ENCODE peak calls at places on chromosomes 5 and 9, in four cellular contexts. X, D, A and M are unnamed samples.
A peak's percentile ranks its signal among the peaks of the same experiment; 100 is the strongest.

GRCh38 chr5:52915176-52915875 is 73.8 kb upstream of the ITGA2 start:
- DNase-seq in X (peak; percentile 27), D (peak; percentile 27), A (peak; percentile 70), M (peak; percentile 65)

GRCh38 chr5:149322518-149322917 is 22.8 kb upstream of the GRPEL2 start:
- DNase-seq in X (no peak), D (no peak), A (no peak), M (no peak)

GRCh38 chr5:36599986-36600779 is 6.2 kb upstream of the SLC1A3 start:
- DNase-seq in X (no peak), D (no peak), A (no peak), M (no peak)

GRCh38 chr9:95224371-95225015 is 93.0 kb downstream of the FANCC start:
- DNase-seq in X (no peak), D (no peak), A (no peak), M (no peak)

GRCh38 chr5:85304524-85304923 is 919.8 kb upstream of the EDIL3 start:
- DNase-seq in X (no peak), D (no peak), A (no peak), M (no peak)

GRCh38 chr5:140253985-140254384 is 48.9 kb downstream of the PFDN1 start:
- DNase-seq in X (no peak), D (no peak), A (no peak), M (no peak)

GRCh38 chr5:181133610-181134231 is 2.8 kb upstream of the OR2V1 start:
- DNase-seq in X (no peak), D (no peak), A (peak; percentile 29), M (peak; percentile 85)

GRCh38 chr9:137045294-137046093 is 483 bp downstream of the NPDC1 start:
- DNase-seq in X (no peak), D (no peak), A (no peak), M (peak; percentile 36)

GRCh38 chr9:123649909-123650308 is 280.0 kb downstream of the DENND1A start:
- DNase-seq in X (no peak), D (no peak), A (no peak), M (no peak)

GRCh38 chr5:38858839-38859238 is 13.0 kb downstream of the OSMR start:
- DNase-seq in X (no peak), D (no peak), A (no peak), M (no peak)

DNA sequence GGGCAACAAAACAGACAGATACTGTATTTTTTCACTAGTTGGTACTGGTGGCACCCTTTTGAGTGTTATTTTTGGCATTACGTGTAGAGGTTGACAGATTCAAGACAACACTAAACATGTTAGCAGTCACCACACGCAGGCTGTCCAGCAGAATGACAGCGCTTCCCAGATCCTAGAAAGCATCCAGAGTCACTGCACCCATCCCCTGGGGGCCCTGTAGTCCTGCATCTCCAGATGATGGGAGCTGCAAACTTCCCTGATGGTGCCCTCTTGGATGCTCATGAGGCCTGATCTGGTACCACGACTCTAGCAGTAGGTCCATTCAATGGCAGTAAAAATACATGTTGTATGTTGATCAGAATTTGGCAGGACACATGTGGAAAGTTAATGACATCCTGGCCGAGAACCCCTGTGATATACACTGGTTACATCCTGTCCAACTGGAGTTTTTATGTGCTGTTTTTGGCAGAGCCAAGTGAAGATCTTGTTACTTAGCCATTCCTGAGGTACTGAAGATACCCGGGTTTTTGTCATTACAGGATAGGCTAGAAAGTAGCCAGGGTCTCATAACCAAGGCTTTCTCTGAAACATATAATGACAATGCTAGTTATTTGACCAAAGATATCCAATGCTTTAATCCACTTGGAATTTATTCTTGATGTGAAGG is 1.6 kb upstream of the ABL1 start:
- DNase-seq in X (no peak), D (no peak), A (no peak), M (no peak)
- TF ChIP-seq EGR1 in X (no peak), D (no peak), A (no peak), M (no peak)

DNA sequence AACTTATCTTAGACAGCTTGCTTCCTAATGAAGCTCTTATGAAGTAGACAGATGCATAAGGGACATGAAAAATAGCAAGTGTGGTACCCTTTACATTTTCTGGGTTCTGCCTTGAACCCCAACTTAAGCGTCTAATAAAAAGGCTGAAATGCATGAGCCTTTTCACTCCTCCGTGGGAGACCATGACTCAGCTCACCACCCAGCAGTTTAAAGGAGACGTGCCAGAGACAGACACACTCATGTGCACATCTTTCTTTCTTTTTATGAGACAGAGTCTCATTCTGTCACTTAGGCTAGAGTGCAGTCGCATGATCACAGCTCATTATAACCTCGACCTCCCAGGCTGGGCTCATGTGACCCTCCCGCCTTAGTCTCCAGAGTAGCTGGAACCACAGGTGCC is 22.3 kb downstream of the CTXN3 start:
- DNase-seq in X (no peak), D (no peak), A (no peak), M (peak; percentile 1)
- TF ChIP-seq EGR1 in X (no peak), D (no peak), A (no peak), M (no peak)

GRCh38 chr9:73152445-73152844 is 780 bp downstream of the ANXA1 start:
- DNase-seq in X (no peak), D (no peak), A (no peak), M (no peak)
- TF ChIP-seq EGR1 in X (no peak), D (no peak), A (no peak), M (no peak)

GRCh38 chr9:87581949-87582637 is 84.4 kb downstream of the DAPK1 start:
- DNase-seq in X (no peak), D (no peak), A (no peak), M (no peak)

GRCh38 chr9:87579761-87580626 is 82.3 kb downstream of the DAPK1 start:
- DNase-seq in X (no peak), D (no peak), A (no peak), M (no peak)

GRCh38 chr9:87581513-87581912 is 83.8 kb downstream of the DAPK1 start:
- DNase-seq in X (no peak), D (no peak), A (no peak), M (peak; percentile 52)

GRCh38 chr9:87578625-87579024 is 81.0 kb downstream of the DAPK1 start:
- DNase-seq in X (no peak), D (no peak), A (no peak), M (peak; percentile 23)

GRCh38 chr9:87580941-87581438 is 83.3 kb downstream of the DAPK1 start:
- DNase-seq in X (no peak), D (no peak), A (no peak), M (no peak)
- TF ChIP-seq EGR1 in X (no peak), D (no peak), A (no peak), M (no peak)

DNA sequence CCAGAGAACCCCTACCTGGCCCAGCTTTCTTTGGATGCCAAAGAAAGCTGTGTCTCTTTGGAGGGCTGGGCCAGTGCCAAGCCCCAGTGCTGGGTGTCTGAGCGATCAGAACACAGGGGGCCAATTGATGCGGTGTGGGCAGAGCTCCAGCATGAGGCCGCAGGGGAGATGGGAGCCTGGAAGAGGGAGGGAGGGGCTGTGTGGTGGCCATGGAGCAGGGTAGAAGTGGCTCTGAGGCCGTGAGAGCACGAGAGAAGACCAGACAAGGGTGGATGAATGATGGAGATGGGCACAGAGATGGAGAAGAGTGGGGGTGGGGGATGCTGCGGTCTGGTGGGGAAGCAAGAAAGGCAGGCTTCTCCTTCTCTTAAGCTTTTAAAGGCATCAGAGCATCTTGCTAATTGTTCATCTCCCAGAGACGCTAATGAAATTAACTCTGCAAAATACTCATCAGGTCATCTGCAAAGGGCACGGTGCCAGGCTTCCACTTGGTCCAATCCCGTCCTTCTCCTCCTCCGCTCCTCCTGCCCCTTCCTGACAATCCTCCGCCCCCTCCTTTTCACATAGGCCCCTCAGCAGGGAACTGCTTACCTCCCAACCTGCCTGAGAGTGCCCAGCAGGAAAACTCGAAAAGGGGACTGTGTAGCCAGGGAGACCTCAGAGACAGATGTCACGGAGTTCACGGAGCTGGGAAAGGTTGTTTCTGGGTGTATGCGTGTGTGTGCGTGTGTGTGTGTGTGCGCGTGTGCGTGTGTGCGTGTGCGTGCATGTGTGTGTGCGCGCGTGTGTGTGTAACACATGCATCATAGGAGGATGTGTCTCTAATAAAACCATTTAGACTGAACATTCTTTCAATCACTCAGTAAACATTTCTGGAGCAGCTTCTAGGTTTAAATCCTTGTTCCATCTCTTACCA is 7.1 kb upstream of the UNC5A start:
- DNase-seq in X (no peak), D (no peak), A (no peak), M (no peak)
- TF ChIP-seq EGR1 in X (no peak), D (no peak), A (no peak), M (no peak)

GRCh38 chr5:147234825-147235635 is at the start of gene STK32A:
- DNase-seq in X (no peak), D (peak; percentile 59), A (no peak), M (no peak)

GRCh38 chr5:147234098-147234824 is 565 bp upstream of the STK32A start:
- DNase-seq in X (no peak), D (no peak), A (no peak), M (no peak)
- TF ChIP-seq EGR1 in X (no peak), D (no peak), A (no peak), M (no peak)

DNA sequence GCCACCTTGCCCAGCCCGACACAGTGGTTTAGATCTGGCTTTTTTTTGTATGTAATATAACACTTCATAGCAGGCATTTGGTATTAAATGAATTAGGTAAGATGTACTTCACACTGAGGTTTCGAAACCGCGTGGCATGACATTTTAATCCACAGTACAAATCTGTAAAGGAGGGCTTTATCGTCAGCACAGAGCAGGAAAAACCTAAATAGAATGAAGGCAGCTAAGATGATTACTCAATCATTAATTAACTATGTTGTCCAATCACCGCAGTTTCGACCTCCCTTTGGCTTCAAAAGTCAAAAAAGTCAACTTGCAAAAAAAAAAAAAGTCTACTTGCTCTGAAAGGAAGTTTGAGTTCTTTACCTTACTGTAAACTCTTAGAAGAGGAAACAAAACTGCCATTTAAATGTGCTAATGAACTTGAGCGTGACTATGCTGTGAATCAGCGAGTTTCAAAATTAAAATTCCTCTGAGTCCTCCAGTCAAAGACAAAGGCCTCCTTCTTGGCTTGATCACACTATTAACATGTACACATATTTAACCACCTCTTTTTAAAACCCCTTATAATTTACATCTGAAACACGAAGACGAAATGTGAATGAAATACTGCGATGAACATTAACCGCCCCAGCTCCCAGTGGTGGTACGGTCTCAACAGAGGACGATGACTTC is 698 bp upstream of the SEC24A start:
- DNase-seq in X (peak; percentile 85), D (no peak), A (peak; percentile 2), M (no peak)
- TF ChIP-seq EGR1 in X (no peak), D (no peak), A (no peak), M (no peak)

DNA sequence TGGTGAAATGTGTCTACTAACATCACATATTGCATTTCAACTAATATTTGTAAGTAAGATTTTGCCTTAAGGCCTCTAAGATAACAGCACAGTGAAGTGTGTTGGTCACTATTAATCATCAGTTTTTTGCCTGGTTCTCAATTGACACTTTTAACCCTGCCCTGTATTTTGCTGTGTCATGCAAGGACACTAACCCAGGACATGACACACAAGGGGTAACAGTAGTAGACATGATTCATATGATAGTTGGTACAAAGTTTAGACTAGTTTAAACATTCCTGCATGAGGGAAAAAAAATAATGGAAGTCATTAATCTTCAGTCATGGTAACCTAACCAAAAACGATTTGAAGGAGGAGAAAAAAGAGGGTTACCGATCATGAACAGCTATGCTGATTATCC is 207.0 kb downstream of the DEPDC1B start:
- DNase-seq in X (no peak), D (no peak), A (no peak), M (no peak)
- TF ChIP-seq EGR1 in X (no peak), D (no peak), A (no peak), M (no peak)

GRCh38 chr9:130370226-130370625 is 74.5 kb upstream of the ASS1 start:
- DNase-seq in X (no peak), D (no peak), A (no peak), M (no peak)

GRCh38 chr9:130366072-130366471 is 78.7 kb upstream of the ASS1 start:
- DNase-seq in X (no peak), D (no peak), A (no peak), M (no peak)

GRCh38 chr9:130366888-130367550 is 77.7 kb upstream of the ASS1 start:
- DNase-seq in X (no peak), D (no peak), A (no peak), M (no peak)

GRCh38 chr9:130371196-130371966 is 73.4 kb upstream of the ASS1 start:
- DNase-seq in X (no peak), D (no peak), A (no peak), M (no peak)

GRCh38 chr9:130368631-130369103 is 76.1 kb upstream of the ASS1 start:
- DNase-seq in X (no peak), D (no peak), A (no peak), M (peak; percentile 66)
- TF ChIP-seq EGR1 in X (no peak), D (no peak), A (no peak), M (no peak)